ENCODE peak calls at places on chromosomes 12 and 14, in seven cellular contexts. H is HCT116, E is GM12878, N is H1, P is SK-N-SH, U is K562, D is HepG2. M is an unnamed sample.
A peak's percentile ranks its signal among the peaks of the same experiment; 100 is the strongest.

GRCh38 chr12:113370923-113371682 is 12.7 kb downstream of the PLBD2 start:
- DNase-seq in H (no peak), E (no peak), N (no peak), P (no peak), U (no peak), D (no peak), M (no peak)

GRCh38 chr12:38201461-38202276 is 114.9 kb upstream of the ALG10B start:
- DNase-seq in H (no peak), E (no peak), N (no peak), P (no peak), U (no peak), D (no peak), M (no peak)

GRCh38 chr14:89603938-89604480 is 187.0 kb upstream of the FOXN3 start:
- DNase-seq in H (no peak), E (no peak), N (no peak), P (no peak), U (no peak), D (no peak), M (no peak)

GRCh38 chr14:105059035-105059916 is 6.0 kb downstream of the GPR132 start:
- DNase-seq in H (no peak), E (no peak), N (peak; percentile 73), P (peak; percentile 47), U (no peak), D (no peak), M (no peak)

GRCh38 chr12:67917811-67918210 is 71.4 kb upstream of the IFNG-AS1 start:
- DNase-seq in H (no peak), E (no peak), N (no peak), P (no peak), U (no peak), D (no peak), M (no peak)

GRCh38 chr12:60173213-60174170 is 577.7 kb downstream of the SLC16A7 start:
- DNase-seq in H (no peak), E (no peak), N (no peak), P (no peak), U (no peak), D (no peak), M (no peak)

GRCh38 chr14:105436891-105437722 is 17.5 kb downstream of the MTA1 start:
- DNase-seq in H (no peak), E (no peak), N (no peak), P (no peak), U (no peak), D (no peak), M (no peak)

GRCh38 chr14:51733147-51733546 is 81.4 kb downstream of the FRMD6 start:
- DNase-seq in H (no peak), E (no peak), N (no peak), P (no peak), U (no peak), D (no peak), M (no peak)

GRCh38 chr12:119540476-119540875 is 53.1 kb upstream of the TMEM233 start:
- DNase-seq in H (no peak), E (no peak), N (no peak), P (no peak), U (no peak), D (no peak), M (no peak)

GRCh38 chr12:62210422-62210821 is 49.8 kb upstream of the USP15 start:
- DNase-seq in H (peak; percentile 37), E (no peak), N (no peak), P (peak; percentile 40), U (peak; percentile 37), D (peak; percentile 28), M (peak; percentile 69)

GRCh38 chr12:49893753-49894752 is 9.6 kb downstream of the FAIM2 start:
- DNase-seq in H (peak; percentile 7), E (no peak), N (no peak), P (no peak), U (no peak), D (no peak), M (peak; percentile 98)

GRCh38 chr14:65904988-65905387 is 492.5 kb downstream of the FUT8 start:
- DNase-seq in H (no peak), E (no peak), N (no peak), P (no peak), U (no peak), D (no peak), M (no peak)

GRCh38 chr14:98169170-98169587 is 1102.8 kb downstream of the BCL11B start:
- DNase-seq in H (no peak), E (no peak), N (no peak), P (no peak), U (no peak), D (no peak), M (no peak)

GRCh38 chr12:9646794-9647622 is 22.5 kb upstream of the CLEC2D start:
- DNase-seq in H (no peak), E (no peak), N (no peak), P (no peak), U (peak; percentile 22), D (no peak), M (no peak)

GRCh38 chr12:89556976-89557375 is 31.1 kb upstream of the POC1B start:
- DNase-seq in H (peak; percentile 45), E (no peak), N (no peak), P (no peak), U (no peak), D (peak; percentile 9), M (no peak)

GRCh38 chr12:52871291-52871961 is 22.6 kb upstream of the KRT78 start:
- DNase-seq in H (no peak), E (no peak), N (no peak), P (no peak), U (no peak), D (no peak), M (no peak)

GRCh38 chr12:68267892-68268396 is 14.5 kb upstream of the IL22 start:
- DNase-seq in H (no peak), E (no peak), N (no peak), P (no peak), U (no peak), D (no peak), M (no peak)

GRCh38 chr12:23770202-23770938 is 179.1 kb downstream of the SOX5 start:
- DNase-seq in H (no peak), E (no peak), N (no peak), P (no peak), U (no peak), D (no peak), M (no peak)

DNA sequence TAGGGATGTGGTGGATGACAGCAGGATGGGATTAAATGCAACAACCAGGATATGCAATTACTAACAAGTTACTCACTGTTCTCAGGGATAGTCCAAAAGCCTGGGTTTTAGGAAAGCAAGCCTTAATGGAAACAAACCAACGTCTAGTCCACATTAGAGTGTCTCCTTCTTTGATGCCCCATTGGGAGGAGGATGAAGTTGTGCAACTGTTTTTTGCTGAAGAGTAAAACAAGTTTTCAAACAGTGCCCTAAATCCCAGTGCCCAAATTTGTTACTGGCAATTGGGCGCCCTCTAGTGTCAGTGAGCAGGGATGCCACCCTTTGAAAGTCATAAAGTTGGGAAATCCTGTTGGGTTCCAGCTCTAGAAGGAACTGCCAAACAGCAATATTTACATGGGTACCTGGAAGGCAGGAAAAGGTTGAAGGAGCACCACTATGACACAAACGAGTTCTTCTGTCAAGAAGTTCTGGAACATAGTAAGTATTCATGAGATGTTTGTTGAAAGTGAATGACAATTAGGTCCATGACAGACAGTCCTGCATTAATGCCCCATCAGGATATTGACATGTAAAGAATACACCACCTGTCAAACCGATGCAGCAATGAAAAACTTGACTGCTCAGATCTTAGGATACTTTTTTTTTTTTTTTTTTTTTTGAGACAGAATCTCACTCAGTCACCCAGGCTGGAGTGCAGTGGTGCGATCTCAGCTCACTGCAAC is 11.1 kb upstream of the DPF3 start:
- DNase-seq in H (peak; percentile 44), E (no peak), N (peak; percentile 71), P (peak; percentile 65), U (peak; percentile 46), D (peak; percentile 53), M (peak; percentile 51)
- TF ChIP-seq JUND in H (no peak), E (no peak), N (no peak), P (no peak), U (peak; percentile 12), D (no peak), M (no peak)

DNA sequence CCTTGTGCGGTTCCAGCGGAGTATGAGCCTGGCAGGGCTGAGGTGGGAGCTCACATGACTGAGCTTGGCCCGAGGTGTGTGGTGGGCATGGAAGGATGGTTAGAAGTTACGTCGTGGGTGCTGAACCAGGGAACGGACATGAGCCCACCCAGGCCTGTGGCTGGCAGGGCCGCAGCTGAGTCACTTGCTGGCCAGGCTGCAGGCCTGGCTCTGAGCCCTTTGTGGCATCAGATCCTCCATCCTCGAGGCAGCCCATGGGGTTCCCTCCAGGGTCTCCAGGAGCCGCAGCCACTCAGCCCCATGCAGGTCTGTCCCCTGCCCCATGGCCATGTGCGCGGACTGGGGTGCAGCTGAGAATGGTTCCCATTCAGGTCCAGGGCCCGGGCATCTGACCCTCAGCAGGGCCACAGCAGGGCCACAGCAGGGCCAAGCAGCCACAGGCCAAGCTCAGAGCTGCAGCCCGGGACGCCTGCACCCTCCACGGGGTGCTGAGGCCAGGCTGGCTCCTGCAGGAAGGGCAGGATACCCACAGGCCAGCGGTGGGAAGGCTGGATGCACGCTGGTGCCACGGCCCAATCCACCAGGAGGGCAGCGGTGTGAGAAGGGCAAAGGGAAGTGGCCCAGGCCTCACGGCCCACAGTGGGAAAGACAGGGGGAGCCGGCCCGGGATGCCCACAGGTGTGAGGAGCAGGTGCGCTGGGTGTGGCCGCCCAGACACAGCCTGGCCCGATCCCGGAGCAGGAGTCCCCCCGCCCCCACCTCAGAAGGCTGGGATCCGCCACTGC is 26.3 kb upstream of the ULK1 start:
- DNase-seq in H (no peak), E (no peak), N (no peak), P (peak; percentile 26), U (no peak), D (no peak), M (no peak)
- TF ChIP-seq JUND in H (no peak), E (no peak), N (no peak), P (no peak), U (no peak), D (no peak), M (no peak)

DNA sequence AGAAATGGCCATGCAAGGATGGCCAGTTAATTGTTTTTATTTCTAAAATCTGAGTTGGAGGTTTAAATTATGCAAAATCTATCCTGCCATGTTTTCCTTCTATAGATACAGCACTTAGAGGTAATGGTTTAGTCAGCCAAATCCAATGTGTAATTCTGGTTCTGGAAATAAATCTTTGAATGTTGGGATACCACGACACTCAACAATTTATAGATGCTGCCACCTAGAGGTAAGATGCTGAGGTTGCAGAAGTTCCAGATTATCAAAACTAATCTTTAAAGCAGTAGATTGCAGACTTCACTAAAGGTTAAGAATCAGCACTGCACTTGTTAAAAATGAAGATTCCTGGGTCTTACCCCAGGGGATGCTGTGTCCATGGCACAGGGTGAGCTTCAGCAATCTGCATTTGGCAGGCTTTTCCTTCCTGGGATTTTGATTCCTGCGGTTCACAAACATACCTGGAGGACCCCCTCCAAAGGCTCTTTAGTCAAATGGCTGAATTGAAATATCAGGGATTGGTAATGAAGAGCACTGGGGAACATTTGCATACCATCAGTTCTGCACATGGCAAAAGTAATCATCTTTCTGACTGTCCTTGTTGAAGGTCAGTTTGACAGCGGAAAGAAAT is 53.4 kb upstream of the ANO4 start:
- DNase-seq in H (peak; percentile 6), E (no peak), N (no peak), P (peak; percentile 37), U (peak; percentile 33), D (peak; percentile 10), M (no peak)
- TF ChIP-seq JUND in H (no peak), E (no peak), N (no peak), P (no peak), U (no peak), D (no peak), M (no peak)

DNA sequence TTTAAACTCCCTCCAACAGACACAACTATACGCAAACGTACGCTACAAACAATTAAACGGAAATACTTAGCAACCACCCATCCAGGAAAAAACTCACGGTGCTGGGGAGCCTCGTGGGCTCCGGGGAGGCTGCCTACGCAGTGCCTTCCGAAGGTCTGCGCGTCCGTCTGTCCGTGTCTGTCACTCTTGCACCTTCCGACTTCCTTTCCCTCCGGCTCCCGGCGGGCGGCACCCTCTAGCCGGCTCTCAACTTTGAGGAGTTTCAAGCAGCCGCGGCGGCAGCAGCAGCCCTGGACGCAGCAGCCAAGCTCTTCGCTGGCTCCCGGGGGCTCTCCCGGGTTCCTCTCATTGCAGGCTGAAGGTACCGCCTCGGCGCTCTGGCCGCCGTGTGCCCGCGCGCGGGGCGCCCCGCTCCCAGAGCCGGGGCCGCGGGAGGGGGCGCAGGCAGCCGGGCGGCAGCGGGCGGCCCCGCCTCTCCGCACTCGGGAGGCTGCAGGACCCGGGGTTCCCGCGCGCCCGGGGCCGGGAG is at the start of gene PCED1B:
- DNase-seq in H (no peak), E (no peak), N (peak; percentile 67), P (peak; percentile 33), U (peak; percentile 69), D (peak; percentile 8), M (peak; percentile 83)
- TF ChIP-seq JUND in H (no peak), E (no peak), N (no peak), P (no peak), U (no peak), D (no peak), M (no peak)